ENCODE peak calls at places on chromosomes 7 and 10, in four cellular contexts. A is lower lobe of right lung, M is colonic mucosa, U is kidney. Z is an unnamed sample.

GRCh38 chr10:131117011-131117410 is 194.5 kb downstream of the TCERG1L start:
- DNase-seq in M (no peak), U (no peak), A (no peak), Z (no peak)

GRCh38 chr10:47031953-47032465 is 120.8 kb downstream of the PTPN20 start:
- DNase-seq in A (no peak), M (no peak), U (no peak), Z (no peak)

GRCh38 chr7:36285276-36285675 is 104.4 kb upstream of the ANLN start:
- DNase-seq in M (no peak), A (no peak), U (no peak), Z (no peak)

GRCh38 chr10:48802611-48803046 is 118.0 kb downstream of the WDFY4 start:
- DNase-seq in M (no peak), U (no peak), A (no peak), Z (no peak)

GRCh38 chr10:124082555-124082954 is 10.8 kb downstream of the CHST15 start:
- DNase-seq in U (no peak), A (no peak), M (no peak), Z (no peak)

GRCh38 chr10:46555713-46556514 is 544 bp downstream of the GPRIN2 start:
- DNase-seq in U (peak), M (peak), A (peak), Z (peak)

GRCh38 chr7:33193308-33193864 is 64.0 kb downstream of the BBS9 start:
- DNase-seq in U (no peak), M (no peak), A (no peak), Z (no peak)

GRCh38 chr7:131844380-131844779 is 288.0 kb upstream of the PODXL start:
- DNase-seq in A (no peak), U (no peak), M (no peak), Z (no peak)

GRCh38 chr7:84248843-84249242 is 54.3 kb upstream of the SEMA3A start:
- DNase-seq in A (peak), U (no peak), M (no peak), Z (no peak)

GRCh38 chr10:103117247-103117646 is 75.8 kb downstream of the NT5C2 start:
- DNase-seq in U (no peak), M (no peak), A (no peak), Z (no peak)

GRCh38 chr7:137846588-137847417 is at the start of gene DGKI:
- DNase-seq in M (no peak), A (peak), U (peak), Z (no peak)

GRCh38 chr7:44466300-44467216 is 23.9 kb downstream of the NUDCD3 start:
- DNase-seq in M (no peak), A (no peak), U (no peak), Z (no peak)

GRCh38 chr10:67818323-67818722 is 19.7 kb downstream of the DNAJC12 start:
- DNase-seq in A (no peak), M (no peak), U (no peak), Z (no peak)

GRCh38 chr7:137506031-137506430 is 162.5 kb upstream of the PTN start:
- DNase-seq in M (no peak), U (no peak), A (no peak), Z (no peak)

GRCh38 chr7:44149571-44150465 is 8.7 kb upstream of the MYL7 start:
- DNase-seq in M (no peak), A (no peak), U (no peak), Z (no peak)

GRCh38 chr10:118594392-118595063 is 920 bp downstream of the PRLHR start:
- DNase-seq in U (peak), M (peak), A (peak), Z (peak)

GRCh38 chr10:49661291-49661856 is 18.1 kb upstream of the C10orf53 start:
- DNase-seq in U (no peak), A (no peak), M (no peak), Z (no peak)

GRCh38 chr7:131931368-131931767 is 374.9 kb upstream of the PODXL start:
- DNase-seq in U (no peak), M (no peak), A (no peak), Z (no peak)

GRCh38 chr10:46787321-46787615 is 124.0 kb upstream of the PTPN20 start:
- DNase-seq in U (peak), M (peak), A (no peak), Z (no peak)

GRCh38 chr10:35961501-35961900 is 319.4 kb upstream of the FZD8 start:
- DNase-seq in A (no peak), U (no peak), M (no peak), Z (no peak)

GRCh38 chr10:47054936-47055335 is 143.7 kb downstream of the PTPN20 start:
- DNase-seq in U (no peak), A (no peak), M (no peak), Z (no peak)

GRCh38 chr10:122490268-122490667 is 28.9 kb downstream of the HTRA1 start:
- DNase-seq in U (no peak), M (no peak), A (no peak), Z (no peak)

GRCh38 chr7:99173787-99174186 is 29.9 kb upstream of the SMURF1 start:
- DNase-seq in A (peak), U (no peak), M (no peak), Z (no peak)

GRCh38 chr7:84337386-84337785 is 142.8 kb upstream of the SEMA3A start:
- DNase-seq in U (no peak), M (no peak), A (no peak), Z (no peak)

GRCh38 chr7:142477079-142477651 is 219.3 kb upstream of the PRSS58 start:
- DNase-seq in U (no peak), M (no peak), A (no peak), Z (no peak)

GRCh38 chr10:114548662-114549061 is 109.4 kb downstream of the ABLIM1 start:
- DNase-seq in U (no peak), A (no peak), M (peak), Z (no peak)

GRCh38 chr10:122190553-122190952 is 80.5 kb upstream of the BTBD16 start:
- DNase-seq in A (no peak), M (no peak), U (no peak), Z (no peak)

GRCh38 chr10:126787201-126787600 is 116.7 kb upstream of the C10orf90 start:
- DNase-seq in U (no peak), A (no peak), M (no peak), Z (no peak)

GRCh38 chr10:20276127-20276979 is 460.1 kb downstream of the PLXDC2 start:
- DNase-seq in M (no peak), A (no peak), U (no peak), Z (no peak)

GRCh38 chr7:98852826-98853225 is 17.0 kb downstream of the TMEM130 start:
- DNase-seq in M (no peak), U (no peak), A (no peak), Z (no peak)

GRCh38 chr7:150325110-150325611 is 1.8 kb upstream of the ACTR3C start:
- DNase-seq in U (no peak), A (peak), M (no peak), Z (peak)

GRCh38 chr10:11147723-11148122 is 130.1 kb downstream of the CELF2 start:
- DNase-seq in U (no peak), A (peak), M (no peak), Z (no peak)

GRCh38 chr10:15370741-15371701 is at the start of gene FAM171A1:
- DNase-seq in U (peak), A (peak), M (peak), Z (peak)

GRCh38 chr7:25820432-25821040 is 331.5 kb upstream of the NFE2L3 start:
- DNase-seq in A (no peak), M (no peak), U (no peak), Z (no peak)

GRCh38 chr10:49277973-49278372 is 21.0 kb upstream of the C10orf71 start:
- DNase-seq in A (no peak), U (no peak), M (no peak), Z (no peak)

GRCh38 chr7:22420973-22421635 is 64.2 kb upstream of the RAPGEF5 start:
- DNase-seq in M (no peak), A (no peak), U (no peak), Z (no peak)

GRCh38 chr10:131743190-131744151 is 157.3 kb upstream of the PPP2R2D start:
- DNase-seq in M (no peak), A (no peak), U (no peak), Z (no peak)

GRCh38 chr7:98229441-98229840 is 18.2 kb downstream of the BHLHA15 start:
- DNase-seq in A (no peak), U (no peak), M (no peak), Z (no peak)

DNA sequence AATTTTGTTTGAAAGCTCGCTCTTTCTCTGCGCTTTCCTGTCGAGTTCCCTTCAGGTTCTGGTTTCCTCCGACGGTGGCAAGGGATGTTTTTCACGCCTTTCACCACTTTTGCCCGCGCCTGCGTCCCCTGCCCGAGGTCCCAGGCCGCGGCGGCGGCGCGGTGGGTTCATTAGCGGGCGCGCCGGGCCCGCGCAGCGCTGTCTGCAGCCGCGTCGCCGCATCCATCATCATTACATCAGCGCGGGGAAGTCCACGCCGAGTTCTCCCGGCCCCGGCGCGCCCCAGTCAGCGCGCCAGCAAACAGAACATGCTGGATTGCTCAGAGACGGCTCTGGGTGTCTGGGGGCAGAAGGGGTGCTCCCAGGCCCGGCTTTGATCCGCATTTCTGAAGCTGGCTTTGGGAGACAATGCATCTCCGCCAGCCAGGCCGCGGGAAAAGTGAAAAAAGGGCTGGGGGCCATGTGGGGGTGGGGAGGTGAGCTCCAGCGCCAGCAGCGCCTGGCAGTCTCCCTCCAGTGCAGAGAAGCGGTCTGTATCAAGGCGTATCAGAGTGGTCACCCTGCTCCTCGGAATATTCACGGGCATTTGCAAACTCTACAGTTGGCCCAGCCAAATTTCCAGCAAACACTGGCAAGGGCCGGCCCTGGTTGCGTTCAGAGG is 8.9 kb downstream of the GLI3 start:
- DNase-seq in A (no peak), M (no peak), U (peak), Z (no peak)
- H3K4me3 ChIP-seq in A (peak), M (no peak), U (peak), Z (no peak)

DNA sequence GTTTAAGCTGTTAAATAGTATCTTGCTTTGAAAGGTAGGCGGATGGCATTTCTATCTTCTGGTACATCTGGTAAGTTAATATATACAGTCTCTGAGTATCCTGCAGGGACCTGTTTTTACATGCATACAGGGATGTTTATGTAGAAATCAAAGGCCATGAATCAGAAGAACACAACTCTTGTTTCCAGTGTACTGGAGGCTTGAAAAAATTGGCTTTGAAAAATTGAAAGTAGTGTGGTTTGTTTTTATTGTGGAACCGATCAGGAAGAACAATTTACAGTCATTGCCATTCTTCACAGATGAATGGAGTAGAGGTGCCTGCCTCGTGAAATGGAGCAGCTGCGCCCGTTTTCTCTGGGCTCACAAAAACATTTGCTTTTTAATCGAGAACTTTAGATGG is 54.0 kb upstream of the RPA3 start:
- DNase-seq in M (no peak), A (no peak), U (no peak), Z (no peak)
- H3K4me3 ChIP-seq in M (no peak), A (no peak), U (no peak), Z (no peak)

DNA sequence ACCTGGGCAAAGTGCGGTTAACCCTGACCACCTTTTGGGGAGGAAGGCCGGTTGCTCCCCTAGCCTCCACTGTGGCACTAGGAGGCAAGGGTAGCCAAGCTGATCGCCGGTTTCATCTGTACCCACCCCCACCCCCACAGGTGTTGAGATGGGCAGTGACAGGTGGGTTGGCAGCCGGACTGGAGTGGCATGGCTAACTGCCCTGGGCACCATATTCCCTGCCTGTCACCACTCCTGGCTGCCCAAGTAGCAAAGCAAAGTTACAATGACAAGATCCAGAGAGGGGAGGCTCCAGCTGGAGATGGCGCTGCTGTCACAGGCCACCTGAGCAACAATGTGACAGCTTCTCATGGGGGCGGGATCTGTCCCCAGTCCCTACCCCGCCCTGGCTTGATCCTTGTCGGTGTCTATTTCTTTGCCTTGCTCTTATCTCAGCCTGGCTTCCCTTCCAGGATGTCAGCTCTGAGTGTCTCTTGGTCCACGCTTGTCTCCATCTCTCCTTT is 27.0 kb upstream of the BMS1 start:
- DNase-seq in U (no peak), A (no peak), M (no peak), Z (no peak)
- H3K4me3 ChIP-seq in U (no peak), A (peak), M (no peak), Z (no peak)

GRCh38 chr7:30320392-30320791 is 36.0 kb downstream of the ZNRF2 start:
- DNase-seq in A (no peak), U (no peak), M (no peak), Z (no peak)
- H3K4me3 ChIP-seq in A (no peak), U (no peak), M (no peak), Z (no peak)

GRCh38 chr7:105675873-105676484 is 94.7 kb upstream of the EFCAB10 start:
- DNase-seq in M (no peak), U (no peak), A (peak), Z (peak)

GRCh38 chr7:105678811-105679495 is 97.7 kb upstream of the EFCAB10 start:
- DNase-seq in M (peak), U (peak), A (peak), Z (peak)

GRCh38 chr7:105674200-105675030 is 93.1 kb upstream of the EFCAB10 start:
- DNase-seq in U (no peak), M (no peak), A (no peak), Z (no peak)

GRCh38 chr7:105677803-105678583 is 96.7 kb upstream of the EFCAB10 start:
- DNase-seq in A (peak), U (no peak), M (peak), Z (peak)

DNA sequence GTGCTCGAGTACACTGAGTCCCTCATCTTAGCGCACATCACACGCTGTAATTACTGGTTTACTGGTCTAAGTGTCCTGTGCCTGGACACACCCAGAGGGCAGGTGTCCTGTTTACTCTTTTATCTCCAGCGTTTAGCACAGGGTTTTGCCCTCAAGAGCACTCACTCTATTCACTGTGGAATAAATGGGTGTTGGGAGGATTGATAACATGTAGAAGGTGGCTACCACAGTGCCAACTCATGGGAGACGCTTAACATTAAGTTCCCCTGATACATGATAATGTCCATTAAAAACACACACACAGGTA is 96.1 kb upstream of the EFCAB10 start:
- DNase-seq in M (peak), U (no peak), A (no peak), Z (no peak)
- H3K4me3 ChIP-seq in M (no peak), U (no peak), A (peak), Z (no peak)

DNA sequence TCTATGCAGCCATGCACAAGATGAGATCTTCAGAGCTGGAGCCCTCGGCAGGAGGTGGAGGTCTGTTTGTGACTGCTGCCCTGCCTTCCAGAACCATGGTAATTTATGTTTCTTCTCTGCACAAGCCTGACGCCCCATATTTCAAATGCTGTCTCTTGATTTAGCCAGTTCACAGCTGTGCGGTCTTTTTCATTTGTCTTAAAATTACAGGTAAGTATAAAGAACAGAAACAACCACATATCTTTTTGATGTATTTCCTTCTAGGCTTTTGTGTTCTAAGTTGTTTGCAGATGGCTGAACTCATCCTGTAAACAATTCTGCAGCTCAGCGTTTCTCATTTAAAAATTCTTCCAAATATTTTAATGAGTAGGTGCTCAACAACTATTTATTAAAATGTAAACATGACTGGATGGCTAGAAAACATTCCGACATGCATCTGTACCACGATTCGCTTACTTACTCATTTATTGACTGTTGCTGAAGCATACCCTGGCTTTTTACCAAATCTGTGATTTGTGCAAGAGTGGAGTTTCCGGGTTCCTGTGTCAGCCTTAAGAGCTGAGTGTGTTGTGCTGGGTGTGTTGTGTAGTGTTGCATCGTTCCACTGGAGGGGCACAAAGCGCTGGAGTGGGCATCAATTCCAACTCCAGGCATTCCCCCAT is 58.9 kb downstream of the PIP4K2A start:
- DNase-seq in U (no peak), M (no peak), A (no peak), Z (no peak)
- H3K4me3 ChIP-seq in U (no peak), M (no peak), A (no peak), Z (no peak)

GRCh38 chr7:68074242-68074641 is 1077.6 kb downstream of the TYW1 start:
- DNase-seq in A (no peak), M (no peak), U (no peak), Z (no peak)
- H3K4me3 ChIP-seq in A (no peak), M (no peak), U (no peak), Z (no peak)

DNA sequence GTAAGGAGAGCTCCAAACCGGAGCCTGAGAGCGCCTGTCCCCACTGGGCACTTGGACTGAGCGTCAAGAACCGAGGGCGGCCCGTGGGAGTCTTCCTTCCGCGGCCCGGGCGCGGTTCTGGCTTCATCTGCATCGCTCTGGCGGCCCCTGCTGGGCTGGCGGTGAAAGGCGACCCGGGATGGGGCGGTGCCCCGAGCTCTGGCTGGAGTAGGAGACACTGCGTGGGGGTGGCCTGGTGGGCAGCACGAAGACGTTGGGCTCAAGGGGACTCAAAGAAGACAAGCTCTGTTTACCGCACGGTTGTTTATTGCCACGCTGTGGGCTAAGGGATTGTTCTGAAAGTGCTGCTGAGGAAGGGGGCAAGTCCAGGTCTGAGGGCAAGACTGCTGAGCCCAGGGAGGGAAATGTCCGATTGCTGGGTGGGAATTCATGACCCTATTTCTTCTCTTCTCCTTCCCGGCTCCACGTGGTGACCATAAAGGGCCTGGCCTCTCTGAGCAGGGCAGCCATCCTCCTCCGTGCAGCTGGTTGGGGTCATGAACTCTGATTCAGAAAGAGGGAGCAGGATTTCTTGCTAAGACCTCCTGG is 29.8 kb downstream of the PLAU start:
- DNase-seq in U (peak), M (peak), A (peak), Z (peak)
- H3K4me3 ChIP-seq in U (peak), M (peak), A (peak), Z (no peak)